ENCODE peak calls at places on chromosome X, in four cellular contexts. U is GM12878, N is K562, L is HepG2. H is an unnamed sample.

GRCh38 chrX:110847334-110847733 is 51.7 kb upstream of the CHRDL1 start:
- DNase-seq in U (peak), N (peak), L (peak), H (peak)

GRCh38 chrX:33339219-33339618 is 127.9 kb upstream of the DMD start:
- DNase-seq in U (no peak), N (no peak), L (no peak), H (no peak)

GRCh38 chrX:25021132-25021498 is 5.3 kb upstream of the ARX start:
- DNase-seq in U (no peak), N (no peak), L (no peak), H (peak)

GRCh38 chrX:123361371-123361770 is 177.3 kb downstream of the GRIA3 start:
- DNase-seq in U (no peak), N (no peak), L (no peak), H (no peak)

GRCh38 chrX:43580621-43581020 is 75.5 kb upstream of the MAOA start:
- DNase-seq in U (no peak), N (no peak), L (no peak), H (no peak)

GRCh38 chrX:3263681-3264126 is 82.7 kb downstream of the MXRA5 start:
- DNase-seq in U (no peak), N (no peak), L (no peak), H (no peak)

GRCh38 chrX:7654316-7654715 is 188.7 kb upstream of the VCX start:
- DNase-seq in U (no peak), N (no peak), L (no peak), H (no peak)

GRCh38 chrX:39002466-39002865 is 201.2 kb downstream of the MID1IP1 start:
- DNase-seq in U (no peak), N (no peak), L (no peak), H (no peak)

GRCh38 chrX:2500681-2501151 is at the start of the genes DHRSX and ZBED1:
- DNase-seq in U (no peak), N (peak), L (no peak), H (peak)

GRCh38 chrX:386239-386767 is 404 bp downstream of the PPP2R3B start:
- DNase-seq in U (no peak), N (no peak), L (no peak), H (no peak)

GRCh38 chrX:17441965-17442364 is 67.0 kb downstream of the NHS start:
- DNase-seq in U (no peak), N (no peak), L (no peak), H (no peak)

GRCh38 chrX:45009371-45010000 is 136.5 kb downstream of the KDM6A start:
- DNase-seq in U (no peak), N (no peak), L (no peak), H (no peak)

GRCh38 chrX:65697915-65698796 is 30.7 kb downstream of the MSN start:
- DNase-seq in U (peak), N (peak), L (no peak), H (no peak)

GRCh38 chrX:17470136-17470535 is 95.1 kb downstream of the NHS start:
- DNase-seq in U (no peak), N (no peak), L (no peak), H (no peak)

GRCh38 chrX:117972681-117973080 is 143.9 kb downstream of the KLHL13 start:
- DNase-seq in U (no peak), N (no peak), L (no peak), H (peak)

GRCh38 chrX:124211312-124211942 is 121.0 kb upstream of the TEX13D start:
- DNase-seq in U (no peak), N (peak), L (peak), H (peak)

GRCh38 chrX:16882188-16882587 is 12.0 kb upstream of the RBBP7 start:
- DNase-seq in U (no peak), N (peak), L (no peak), H (no peak)

GRCh38 chrX:109862386-109862910 is 129.4 kb upstream of the ACSL4 start:
- DNase-seq in U (no peak), N (no peak), L (no peak), H (no peak)

GRCh38 chrX:36480441-36480990 is 527.6 kb upstream of the FAM47C start:
- DNase-seq in U (no peak), N (no peak), L (no peak), H (no peak)

GRCh38 chrX:123425904-123426303 is 241.8 kb downstream of the GRIA3 start:
- DNase-seq in U (no peak), N (no peak), L (no peak), H (no peak)

GRCh38 chrX:129957241-129958099 is 25.0 kb upstream of the BCORL1 start:
- DNase-seq in U (peak), N (peak), L (no peak), H (peak)

GRCh38 chrX:13078739-13079444 is 34.5 kb upstream of the FAM9C start:
- DNase-seq in U (no peak), N (no peak), L (no peak), H (no peak)

GRCh38 chrX:133335027-133335426 is 80.3 kb downstream of the GPC4 start:
- DNase-seq in U (no peak), N (peak), L (no peak), H (peak)

GRCh38 chrX:128804828-128805227 is 718.5 kb downstream of the SMARCA1 start:
- DNase-seq in U (no peak), N (no peak), L (no peak), H (no peak)

GRCh38 chrX:23783569-23784486 is 855 bp downstream of the SAT1 start:
- DNase-seq in U (no peak), N (no peak), L (no peak), H (no peak)

GRCh38 chrX:20452487-20452886 is 185.8 kb upstream of the RPS6KA3 start:
- DNase-seq in U (no peak), N (no peak), L (no peak), H (no peak)

GRCh38 chrX:151713859-151714258 is 2.0 kb upstream of the FATE1 start:
- DNase-seq in U (no peak), N (peak), L (peak), H (peak)

GRCh38 chrX:130680164-130681035 is 222.6 kb downstream of the ENOX2 start:
- DNase-seq in U (no peak), N (no peak), L (peak), H (no peak)

GRCh38 chrX:137033774-137034507 is at the start of gene GPR101:
- DNase-seq in U (no peak), N (no peak), L (no peak), H (no peak)

GRCh38 chrX:137032841-137033773 is 688 bp downstream of the GPR101 start:
- DNase-seq in U (no peak), N (no peak), L (no peak), H (no peak)

GRCh38 chrX:137031039-137031438 is 2.8 kb downstream of the GPR101 start:
- DNase-seq in U (no peak), N (no peak), L (no peak), H (no peak)

GRCh38 chrX:137032378-137032694 is 1.5 kb downstream of the GPR101 start:
- DNase-seq in U (no peak), N (no peak), L (no peak), H (no peak)

DNA sequence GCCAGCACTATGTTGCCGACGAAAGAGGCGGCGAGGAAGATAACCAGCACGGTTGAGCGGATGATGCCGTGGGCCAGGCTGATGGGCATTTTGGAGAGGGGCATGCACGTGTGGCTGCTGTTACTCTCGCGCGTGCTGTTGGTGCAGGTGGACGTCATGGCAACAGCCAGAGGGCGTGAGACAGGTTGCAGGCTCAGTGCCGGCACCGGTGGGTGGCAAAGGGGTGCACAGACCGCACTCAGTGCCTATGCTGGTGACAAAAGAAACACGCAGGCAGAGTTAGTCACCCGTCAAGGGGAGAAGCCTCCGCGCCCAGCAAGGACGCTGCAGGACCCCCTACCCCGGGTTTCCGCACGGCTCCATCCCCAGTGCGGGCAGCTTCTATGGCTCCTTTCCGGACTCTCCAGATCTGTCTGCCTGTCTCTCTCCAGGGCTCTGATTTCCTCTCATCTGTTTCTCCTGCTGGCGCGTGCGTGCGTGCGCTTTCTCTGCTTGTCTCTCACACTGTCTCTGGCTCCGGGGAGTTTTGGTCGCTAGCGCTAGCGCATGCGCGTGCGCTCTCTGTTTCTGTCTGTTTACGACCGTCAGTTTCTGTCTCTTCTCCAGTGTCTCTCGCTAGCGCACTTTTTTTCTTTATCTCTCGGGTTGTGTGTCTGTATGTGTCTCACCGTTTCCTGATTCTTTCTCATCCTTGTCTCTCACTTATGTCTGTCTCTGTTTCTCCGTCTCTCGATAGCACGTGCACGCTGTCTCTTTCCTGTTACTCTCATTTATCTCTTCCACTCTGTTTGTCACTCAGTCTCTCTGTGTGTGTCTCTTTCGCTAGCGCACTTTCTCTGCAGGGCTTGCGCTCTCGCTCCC is 2.0 kb downstream of the GPR101 start:
- DNase-seq in U (peak), N (peak), L (no peak), H (peak)
- TF ChIP-seq TARDBP in U (no peak), N (no peak), L (no peak), H (no peak)

GRCh38 chrX:107940095-107940494 is 42.1 kb downstream of the TEX13B start:
- DNase-seq in U (no peak), N (no peak), L (peak), H (no peak)

GRCh38 chrX:107935664-107936433 is 46.3 kb downstream of the TEX13B start:
- DNase-seq in U (no peak), N (no peak), L (no peak), H (no peak)

GRCh38 chrX:107936434-107936730 is 45.8 kb downstream of the TEX13B start:
- DNase-seq in U (no peak), N (no peak), L (no peak), H (no peak)

GRCh38 chrX:107934262-107934661 is 47.9 kb downstream of the TEX13B start:
- DNase-seq in U (no peak), N (no peak), L (no peak), H (no peak)

DNA sequence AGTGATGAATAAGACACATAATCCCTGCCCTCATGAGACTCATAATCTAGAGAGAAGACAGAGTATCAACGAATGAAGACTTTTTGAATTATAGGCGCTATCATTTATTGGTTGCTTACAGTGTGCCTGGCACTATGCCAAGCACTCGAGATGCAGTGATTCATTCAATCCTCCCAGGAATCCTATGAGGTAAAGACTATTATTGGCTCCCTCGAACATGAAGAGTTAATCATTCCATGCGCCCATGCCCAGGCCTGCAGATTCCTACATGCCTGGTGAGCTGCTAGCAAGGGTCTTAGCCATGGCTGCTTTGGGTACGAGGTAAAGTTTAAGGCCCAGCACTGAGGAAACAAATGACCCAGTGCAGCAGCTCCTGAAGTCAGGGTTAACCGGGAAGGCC is 47.0 kb downstream of the TEX13B start:
- DNase-seq in U (no peak), N (no peak), L (no peak), H (no peak)
- TF ChIP-seq TARDBP in U (no peak), N (no peak), L (no peak), H (no peak)

GRCh38 chrX:119726900-119727555 is 31.4 kb upstream of the SOWAHD start:
- DNase-seq in U (no peak), N (no peak), L (no peak), H (no peak)
- TF ChIP-seq TARDBP in U (no peak), N (no peak), L (no peak), H (no peak)

GRCh38 chrX:153562546-153562945 is 36.4 kb downstream of the CCNQ start:
- DNase-seq in U (no peak), N (no peak), L (no peak), H (no peak)

GRCh38 chrX:153560466-153560865 is 38.5 kb downstream of the CCNQ start:
- DNase-seq in U (no peak), N (no peak), L (no peak), H (no peak)

GRCh38 chrX:153557618-153558017 is 40.2 kb downstream of the ATP2B3 start:
- DNase-seq in U (no peak), N (no peak), L (no peak), H (no peak)

GRCh38 chrX:153561337-153561736 is 37.6 kb downstream of the CCNQ start:
- DNase-seq in U (no peak), N (no peak), L (no peak), H (no peak)

DNA sequence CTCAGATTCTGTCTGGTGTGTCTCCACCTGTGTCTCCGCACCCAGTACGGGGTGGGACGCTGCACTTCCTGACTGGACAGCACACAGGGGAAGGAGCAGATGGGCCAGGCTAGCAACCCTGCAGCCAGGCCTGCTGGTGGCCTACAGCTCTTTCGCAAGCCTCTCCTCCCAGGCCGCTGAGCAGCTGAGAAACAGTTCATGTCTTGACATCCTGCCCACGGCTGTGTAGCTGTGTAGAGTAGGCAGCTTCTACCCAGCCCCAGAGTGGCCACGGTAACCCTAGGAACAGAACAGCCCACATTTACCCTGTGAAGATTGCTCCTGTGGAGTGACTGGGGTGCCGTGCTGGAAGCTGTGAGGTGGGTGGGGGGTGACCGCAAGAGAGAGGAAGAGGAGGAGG is 38.9 kb downstream of the CCNQ start:
- DNase-seq in U (no peak), N (no peak), L (no peak), H (no peak)
- TF ChIP-seq TARDBP in U (no peak), N (no peak), L (no peak), H (no peak)

DNA sequence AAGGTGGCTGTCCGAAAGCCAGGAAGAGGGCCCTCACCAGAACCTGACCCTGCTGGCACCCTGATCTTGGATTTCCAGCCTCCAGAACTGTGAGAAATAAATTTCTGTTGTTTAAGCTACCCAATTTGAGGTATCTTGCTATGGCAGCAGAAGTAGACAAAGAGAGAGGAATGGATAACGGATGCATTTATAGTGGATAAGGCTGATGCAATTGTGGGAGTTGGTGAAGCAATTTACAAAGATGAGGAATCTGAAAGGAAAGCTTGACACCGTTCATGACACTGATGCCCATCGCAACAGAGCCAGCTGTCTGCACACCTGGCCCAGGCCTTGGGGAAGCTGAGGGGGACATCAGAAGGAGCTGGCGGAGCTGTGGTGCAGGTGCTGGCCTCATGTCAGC is 35.7 kb upstream of the MSL3 start:
- DNase-seq in U (no peak), N (no peak), L (no peak), H (no peak)
- TF ChIP-seq TARDBP in U (no peak), N (no peak), L (no peak), H (no peak)

GRCh38 chrX:154039577-154039976 is 19.9 kb upstream of the IRAK1 start:
- DNase-seq in U (no peak), N (no peak), L (no peak), H (no peak)

GRCh38 chrX:154037754-154038153 is 18.1 kb upstream of the IRAK1 start:
- DNase-seq in U (no peak), N (no peak), L (peak), H (no peak)

GRCh38 chrX:154040863-154041262 is 21.2 kb upstream of the IRAK1 start:
- DNase-seq in U (no peak), N (no peak), L (no peak), H (no peak)

GRCh38 chrX:154043003-154043402 is 23.3 kb upstream of the IRAK1 start:
- DNase-seq in U (no peak), N (no peak), L (no peak), H (no peak)

DNA sequence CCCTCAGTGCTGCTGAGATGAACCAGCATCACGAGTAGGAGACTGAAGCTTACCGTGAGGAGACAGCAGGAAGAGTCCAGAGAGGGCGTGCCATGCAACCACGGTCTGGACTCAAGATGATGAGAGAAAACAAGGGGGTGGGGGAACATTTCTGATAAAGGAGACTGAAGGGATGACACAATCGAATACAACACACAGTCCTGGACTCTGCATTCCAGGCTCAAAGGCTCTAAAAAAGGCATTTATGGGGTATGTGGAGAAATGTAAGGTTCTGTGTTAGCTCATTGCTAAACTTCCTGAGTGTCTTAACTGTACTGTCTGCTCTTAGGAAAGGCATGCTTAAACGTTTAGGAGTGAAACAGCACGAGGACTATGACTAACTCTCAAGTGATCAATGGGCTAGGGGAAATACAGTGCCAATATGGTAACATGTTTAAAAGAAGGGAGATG is 20.6 kb upstream of the IRAK1 start:
- DNase-seq in U (no peak), N (no peak), L (peak), H (no peak)
- TF ChIP-seq TARDBP in U (no peak), N (no peak), L (no peak), H (no peak)

DNA sequence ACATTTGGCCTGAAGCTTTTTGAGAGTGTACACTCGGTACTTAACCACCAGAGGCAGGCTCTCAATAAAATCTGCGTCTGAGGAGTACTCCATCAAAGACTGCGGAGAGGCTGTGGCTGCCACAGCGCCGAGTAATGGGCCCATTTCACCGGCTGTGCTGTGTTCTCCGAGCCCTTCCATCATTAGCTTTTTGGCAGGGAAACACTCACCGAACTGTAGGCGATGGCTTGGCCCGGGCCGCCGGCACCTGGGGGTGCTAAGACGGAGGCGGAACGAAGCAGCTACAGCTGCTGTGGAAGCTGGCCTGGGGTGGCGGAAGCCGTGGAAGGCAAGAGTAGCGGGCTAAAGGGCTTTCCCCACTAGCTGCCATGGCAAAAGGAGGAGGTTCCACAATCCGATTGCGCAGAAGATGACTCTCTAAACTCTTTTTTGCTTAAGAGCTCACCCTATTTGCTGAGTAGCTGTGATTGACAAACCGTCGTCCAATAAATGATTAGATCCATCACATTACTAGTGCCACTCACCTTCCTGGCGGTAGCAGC is 48.5 kb upstream of the PABPC1L2A start:
- DNase-seq in U (no peak), N (no peak), L (no peak), H (peak)
- TF ChIP-seq TARDBP in U (no peak), N (no peak), L (no peak), H (no peak)

GRCh38 chrX:47697171-47697570 is 38.2 kb upstream of the UXT start:
- DNase-seq in U (no peak), N (no peak), L (no peak), H (no peak)
- TF ChIP-seq TARDBP in U (no peak), N (no peak), L (no peak), H (no peak)

GRCh38 chrX:48475774-48476577 is at the start of gene FTSJ1:
- DNase-seq in U (peak), N (peak), L (peak), H (peak)
- TF ChIP-seq TARDBP in U (peak), N (peak), L (peak), H (peak)

H was measured in HEK293T.